ENCODE peak calls at places on chromosomes 2 and 18, in four cellular contexts. S is WTC11, E is K562, Z is HepG2. R is an unnamed sample.

GRCh38 chr2:14815201-14815600 is 182.7 kb downstream of the LRATD1 start:
- DNase-seq in S (no peak), E (no peak), Z (no peak), R (no peak)

GRCh38 chr2:9547272-9547991 is 8.2 kb downstream of the ADAM17 start:
- DNase-seq in S (no peak), E (no peak), Z (no peak), R (no peak)

GRCh38 chr2:216029416-216030129 is 16.2 kb upstream of the MREG start:
- DNase-seq in S (no peak), E (no peak), Z (no peak), R (no peak)

GRCh38 chr18:4196358-4196757 is 258.7 kb downstream of the DLGAP1 start:
- DNase-seq in S (no peak), E (no peak), Z (no peak), R (no peak)

GRCh38 chr2:43340945-43341356 is 114.5 kb upstream of the ZFP36L2 start:
- DNase-seq in S (no peak), E (no peak), Z (no peak), R (no peak)

GRCh38 chr18:73835656-73836055 is 312.0 kb downstream of the FBXO15 start:
- DNase-seq in S (no peak), E (no peak), Z (no peak), R (no peak)

GRCh38 chr2:138329591-138329990 is 172.0 kb upstream of the SPOPL start:
- DNase-seq in S (no peak), E (no peak), Z (no peak), R (no peak)

GRCh38 chr2:437772-438393 is 150.0 kb upstream of the ALKAL2 start:
- DNase-seq in S (no peak), E (peak; percentile 17), Z (no peak), R (no peak)

GRCh38 chr2:11343626-11344341 is 652 bp downstream of the ROCK2 start:
- DNase-seq in S (peak; percentile 54), E (peak; percentile 58), Z (peak; percentile 85), R (peak; percentile 81)

GRCh38 chr2:28047698-28048097 is 157.2 kb downstream of the BABAM2 start:
- DNase-seq in S (no peak), E (no peak), Z (no peak), R (no peak)

GRCh38 chr18:46338213-46338612 is 234.0 kb downstream of the HAUS1 start:
- DNase-seq in S (no peak), E (no peak), Z (no peak), R (peak; percentile 80)

GRCh38 chr18:28735731-28736130 is 558.8 kb upstream of the CDH2 start:
- DNase-seq in S (no peak), E (no peak), Z (no peak), R (peak; percentile 9)

GRCh38 chr2:208542465-208543041 is 136.0 kb downstream of the PTH2R start:
- DNase-seq in S (no peak), E (peak; percentile 24), Z (no peak), R (no peak)

GRCh38 chr2:167144179-167144898 is 256.1 kb downstream of the XIRP2 start:
- DNase-seq in S (no peak), E (no peak), Z (no peak), R (no peak)

GRCh38 chr2:65349863-65350262 is 82.5 kb downstream of the SPRED2 start:
- DNase-seq in S (no peak), E (peak; percentile 69), Z (peak; percentile 65), R (peak; percentile 81)

GRCh38 chr2:20818820-20819219 is 4.1 kb downstream of the LDAH start:
- DNase-seq in S (no peak), E (no peak), Z (no peak), R (no peak)

GRCh38 chr2:205822578-205822977 is 140.3 kb downstream of the NRP2 start:
- DNase-seq in S (no peak), E (no peak), Z (no peak), R (no peak)

GRCh38 chr2:147945660-147946059 is 74.9 kb downstream of the ORC4 start:
- DNase-seq in S (no peak), E (no peak), Z (no peak), R (no peak)
- TF ChIP-seq FOXJ3 in S (no peak), E (no peak), Z (no peak), R (no peak)

GRCh38 chr2:198456418-198456817 is 652.0 kb downstream of the PLCL1 start:
- DNase-seq in S (no peak), E (no peak), Z (no peak), R (no peak)
- TF ChIP-seq FOXJ3 in S (no peak), E (no peak), Z (no peak), R (no peak)

DNA sequence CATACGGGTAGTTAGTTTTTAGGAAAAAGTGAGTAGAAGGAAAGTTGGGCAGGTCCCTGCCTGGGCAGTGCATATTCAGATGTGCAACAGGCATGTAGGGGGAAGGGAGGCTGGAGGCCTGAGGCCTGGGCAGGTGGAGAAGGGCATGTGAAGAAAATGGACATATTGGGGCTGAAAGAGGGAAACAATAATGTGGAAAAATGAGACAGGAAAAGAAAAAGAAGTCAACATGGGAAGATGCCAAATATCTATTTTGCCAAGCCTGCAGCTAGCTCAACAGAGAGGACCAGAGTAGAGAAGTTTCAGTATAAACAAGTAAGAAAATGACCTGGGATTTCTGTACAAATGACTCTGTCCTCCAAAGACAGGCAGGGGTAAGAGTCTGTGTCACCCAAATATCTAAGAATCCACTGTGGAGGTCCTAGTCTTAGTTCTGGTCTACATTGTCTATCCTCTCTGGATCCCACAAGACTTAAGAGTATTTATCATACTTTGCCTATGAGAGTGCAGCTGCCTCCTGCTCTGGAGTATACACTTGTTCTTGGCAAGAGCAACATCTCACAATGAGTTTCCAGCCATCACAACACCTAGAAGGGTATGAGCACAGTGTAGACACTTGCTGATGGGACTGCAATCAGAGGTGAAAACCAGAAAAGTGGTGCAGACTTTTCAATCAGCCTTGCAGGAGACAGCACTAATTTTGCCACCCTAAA is 80.2 kb downstream of the CLHC1 start:
- DNase-seq in S (no peak), E (no peak), Z (no peak), R (no peak)
- TF ChIP-seq FOXJ3 in S (no peak), E (no peak), Z (no peak), R (no peak)

DNA sequence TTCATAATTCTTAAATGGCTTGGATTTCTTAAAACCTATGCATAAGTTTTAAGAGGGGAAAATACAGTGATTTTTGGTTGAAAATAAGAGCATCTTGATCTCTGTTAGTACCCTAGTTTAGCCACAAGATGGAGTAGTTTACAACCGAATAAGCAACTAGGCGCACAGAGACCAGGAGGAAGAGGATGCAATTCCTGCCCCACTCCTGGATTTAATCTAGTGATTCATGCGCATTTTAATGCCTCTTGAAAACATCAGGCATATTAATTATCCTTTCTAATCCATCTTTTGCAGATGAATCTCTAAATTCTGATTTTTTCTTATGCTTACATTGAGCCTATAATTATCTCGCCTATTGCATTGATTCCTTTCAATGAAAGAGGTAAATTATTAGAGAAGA is 76.7 kb downstream of the MRPS9 start:
- DNase-seq in S (no peak), E (peak; percentile 68), Z (peak; percentile 70), R (peak; percentile 81)
- TF ChIP-seq FOXJ3 in S (no peak), E (no peak), Z (no peak), R (no peak)

GRCh38 chr2:240952496-240953246 is 45.7 kb upstream of the SNED1 start:
- DNase-seq in S (no peak), E (no peak), Z (no peak), R (no peak)
- TF ChIP-seq FOXJ3 in S (no peak), E (no peak), Z (no peak), R (no peak)

R was measured in SK-N-SH.